ENCODE peak calls at places on chromosomes 4 and X, in four cellular contexts. F is H9, X is IMR-90, D is H1. L is an unnamed sample.

GRCh38 chr4:1870578-1871443 is at the start of gene NSD2:
- DNase-seq in X (peak; percentile 87), F (peak; percentile 77), D (peak; percentile 93), L (peak; percentile 91)

GRCh38 chr4:97761760-97762512 is 381.3 kb downstream of the STPG2 start:
- DNase-seq in D (no peak), F (no peak), X (no peak), L (peak; percentile 54)

GRCh38 chr4:94892051-94892450 is 134.3 kb downstream of the BMPR1B start:
- DNase-seq in D (no peak), F (no peak), X (no peak), L (no peak)

GRCh38 chrX:83759872-83760271 is 101.1 kb upstream of the CYLC1 start:
- DNase-seq in D (no peak), F (no peak), X (peak; percentile 9), L (peak; percentile 21)

GRCh38 chrX:134569306-134569705 is 89.0 kb downstream of the PLAC1 start:
- DNase-seq in D (no peak), X (no peak), F (no peak), L (no peak)

GRCh38 chr4:105633241-105633640 is 75.2 kb downstream of the INTS12 start:
- DNase-seq in F (no peak), X (no peak), D (no peak), L (no peak)

GRCh38 chrX:154540897-154541535 is 5.6 kb downstream of the G6PD start:
- DNase-seq in F (no peak), D (no peak), X (no peak), L (no peak)

GRCh38 chrX:48474127-48474526 is 1.9 kb upstream of the FTSJ1 start:
- DNase-seq in X (no peak), F (no peak), D (no peak), L (peak; percentile 47)

GRCh38 chrX:121161501-121161933 is 114.1 kb downstream of the GLUD2 start:
- DNase-seq in X (no peak), D (no peak), F (no peak), L (peak; percentile 48)

GRCh38 chrX:53587795-53588194 is 98.7 kb downstream of the HUWE1 start:
- DNase-seq in F (no peak), X (no peak), D (no peak), L (no peak)

GRCh38 chrX:44234116-44234515 is 109.4 kb downstream of the EFHC2 start:
- DNase-seq in F (no peak), D (no peak), X (no peak), L (no peak)

GRCh38 chr4:100869266-100869665 is 351.4 kb upstream of the EMCN start:
- DNase-seq in F (no peak), D (no peak), X (no peak), L (no peak)

GRCh38 chr4:14059006-14059405 is 431.5 kb upstream of the BOD1L1 start:
- DNase-seq in D (no peak), X (peak; percentile 39), F (no peak), L (no peak)

GRCh38 chr4:89305712-89306437 is 1.7 kb downstream of the GPRIN3 start:
- DNase-seq in X (no peak), D (no peak), F (no peak), L (no peak)

GRCh38 chr4:120207021-120207420 is 140.4 kb upstream of the MAD2L1 start:
- DNase-seq in X (no peak), F (no peak), D (no peak), L (no peak)

GRCh38 chr4:38943355-38943754 is 75.7 kb downstream of the FAM114A1 start:
- DNase-seq in D (no peak), F (no peak), X (peak; percentile 85), L (no peak)

GRCh38 chr4:95293014-95293413 is 255.8 kb downstream of the UNC5C start:
- DNase-seq in D (no peak), F (no peak), X (no peak), L (no peak)

GRCh38 chrX:131821945-131822622 is 201.0 kb upstream of the STK26 start:
- DNase-seq in X (peak; percentile 85), F (no peak), D (no peak), L (no peak)

GRCh38 chr4:13313856-13314255 is 170.3 kb downstream of the RAB28 start:
- DNase-seq in D (no peak), X (no peak), F (no peak), L (no peak)

GRCh38 chr4:97924341-97924958 is 218.8 kb downstream of the STPG2 start:
- DNase-seq in X (no peak), D (no peak), F (no peak), L (no peak)

GRCh38 chr4:162341533-162341932 is 177.7 kb upstream of the FSTL5 start:
- DNase-seq in F (no peak), X (no peak), D (no peak), L (no peak)

GRCh38 chr4:2183394-2183793 is 58.5 kb downstream of the HAUS3 start:
- DNase-seq in F (no peak), X (no peak), D (no peak), L (no peak)

GRCh38 chrX:150570512-150570911 is 2.1 kb downstream of the MTM1 start:
- DNase-seq in D (no peak), X (no peak), F (no peak), L (no peak)

GRCh38 chr4:43732829-43733426 is 715.7 kb downstream of the KCTD8 start:
- DNase-seq in F (no peak), X (no peak), D (no peak), L (peak; percentile 27)

GRCh38 chr4:1644906-1645657 is 39.0 kb downstream of the FAM53A start:
- DNase-seq in X (no peak), D (no peak), F (no peak), L (peak; percentile 26)

GRCh38 chr4:53908661-53909078 is 155.7 kb downstream of the CHIC2 start:
- DNase-seq in F (no peak), X (peak; percentile 97), D (no peak), L (peak; percentile 80)

GRCh38 chrX:46820391-46821100 is 16.3 kb upstream of the RP2 start:
- DNase-seq in F (no peak), X (no peak), D (no peak), L (no peak)

GRCh38 chr4:39526810-39527295 is 386 bp downstream of the UGDH start:
- DNase-seq in F (no peak), D (no peak), X (no peak), L (no peak)

GRCh38 chr4:76214269-76214628 is 625 bp upstream of the SCARB2 start:
- DNase-seq in X (no peak), D (no peak), F (peak; percentile 52), L (peak; percentile 50)

GRCh38 chr4:126776361-126776760 is 856.4 kb upstream of the INTU start:
- DNase-seq in D (no peak), X (no peak), F (no peak), L (no peak)

GRCh38 chr4:104532677-104533076 is 38.0 kb upstream of the CXXC4 start:
- DNase-seq in F (no peak), X (no peak), D (no peak), L (peak; percentile 17)

GRCh38 chr4:44861756-44862155 is 135.4 kb upstream of the GNPDA2 start:
- DNase-seq in D (no peak), X (no peak), F (no peak), L (no peak)

DNA sequence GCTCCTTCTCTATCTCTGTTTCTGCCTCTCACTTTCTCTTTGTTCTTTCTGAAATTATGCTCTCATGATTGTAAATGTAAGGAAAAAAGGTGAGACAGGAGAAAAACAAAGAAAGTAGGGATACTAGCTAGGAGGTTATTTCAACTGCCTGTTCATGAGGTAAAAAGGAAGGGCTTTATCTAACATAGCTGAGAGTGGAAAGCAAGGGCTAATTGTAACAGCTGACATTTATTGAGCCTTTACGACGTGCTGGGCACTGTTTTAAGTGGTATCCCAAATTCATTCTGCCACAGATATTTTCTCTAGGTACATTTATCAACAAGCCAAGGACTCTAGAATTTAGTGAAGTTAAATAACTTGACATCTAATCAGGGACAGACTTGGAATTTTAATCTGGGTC is 133.1 kb upstream of the GNPDA2 start:
- DNase-seq in F (no peak), D (no peak), X (no peak), L (no peak)
- H4K5ac ChIP-seq in F (no peak overlapping the region), D (no peak overlapping the region), X (no peak overlapping the region), L (no peak overlapping the region)

GRCh38 chr4:186225848-186226247 is 1.5 kb upstream of the KLKB1 start:
- DNase-seq in D (no peak), X (no peak), F (no peak), L (no peak)
- H2BK15ac ChIP-seq in D (no peak overlapping the region), X (no peak overlapping the region), F (no peak overlapping the region), L (no peak overlapping the region)

GRCh38 chr4:25198713-25199112 is 35.1 kb upstream of the PI4K2B start:
- DNase-seq in X (no peak), D (no peak), F (no peak), L (no peak)
- H4K5ac ChIP-seq in X (no peak overlapping the region), D (no peak overlapping the region), F (no peak overlapping the region), L (no peak overlapping the region)

GRCh38 chr4:7306566-7306965 is 114.2 kb downstream of the SORCS2 start:
- DNase-seq in F (no peak), D (no peak), X (no peak), L (no peak)

GRCh38 chr4:7302781-7303180 is 110.4 kb downstream of the SORCS2 start:
- DNase-seq in X (no peak), F (no peak), D (no peak), L (no peak)

GRCh38 chr4:7303561-7303960 is 111.2 kb downstream of the SORCS2 start:
- DNase-seq in F (no peak), X (no peak), D (no peak), L (no peak)

GRCh38 chr4:7306021-7306420 is 113.7 kb downstream of the SORCS2 start:
- DNase-seq in F (no peak), D (no peak), X (no peak), L (no peak)

DNA sequence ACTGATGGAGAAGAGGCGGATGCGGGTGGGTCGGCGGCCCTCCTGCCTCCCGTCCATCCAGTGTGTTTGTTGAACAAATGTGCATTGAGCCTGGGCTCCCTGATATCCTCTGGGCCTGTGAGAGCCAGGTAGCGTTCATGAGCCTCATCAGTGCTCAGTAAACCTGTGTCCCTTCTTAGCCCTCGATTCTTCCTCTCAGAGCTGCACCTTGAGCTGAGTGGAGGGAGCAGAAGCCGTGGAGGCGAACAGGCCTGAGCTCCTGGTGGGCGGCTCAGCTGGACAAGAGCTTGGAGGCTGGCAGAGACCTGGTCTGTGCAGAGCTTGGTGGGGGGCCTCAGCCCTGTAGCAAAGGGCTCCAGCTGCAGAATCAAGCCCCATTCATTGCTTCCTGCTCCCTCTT is 112.1 kb downstream of the SORCS2 start:
- DNase-seq in X (no peak), D (no peak), F (no peak), L (no peak)
- H2BK15ac ChIP-seq in X (no peak overlapping the region), D (no peak overlapping the region), F (no peak overlapping the region), L (no peak overlapping the region)

DNA sequence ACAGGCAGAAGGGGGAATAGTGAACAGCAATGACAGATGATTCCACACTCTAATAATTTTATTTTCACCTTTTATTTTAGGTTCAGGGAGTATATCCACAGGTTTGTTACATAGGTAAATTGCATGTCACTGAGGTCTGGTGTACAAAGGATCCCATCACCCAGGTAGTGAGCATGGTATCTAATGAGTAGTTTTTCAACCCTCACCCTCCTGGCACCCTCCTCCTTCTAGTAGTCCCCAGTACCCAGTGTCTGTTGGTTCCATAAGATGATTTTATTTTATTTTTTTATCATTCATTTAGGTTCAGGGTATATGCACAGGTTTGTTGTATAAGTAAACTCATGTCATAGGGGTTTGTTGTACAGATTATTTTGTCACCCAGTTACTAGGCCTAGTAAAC is 58.6 kb upstream of the UGT8 start:
- DNase-seq in D (no peak), X (no peak), F (no peak), L (no peak)
- H4K5ac ChIP-seq in D (no peak overlapping the region), X (no peak overlapping the region), F (no peak overlapping the region), L (no peak overlapping the region)

GRCh38 chrX:71106427-71106826 is at the start of gene CXorf65:
- DNase-seq in D (no peak), X (no peak), F (no peak), L (no peak)
- H2BK15ac ChIP-seq in D (no peak within 1 kb of the TSS), X (no peak within 1 kb of the TSS), F (no peak within 1 kb of the TSS), L (peak within 1 kb of the TSS; percentile 45)

L was measured in mesendoderm.